ENCODE peak calls at places on chromosomes 13 and 19, in nine cellular contexts. B is NCI-H510A treated with DMSO at 0.1 percent for 48 hours, L is A172, N is NCI-H1930, X is RWPE1, P is hypothalamus, H is ovary, E is testis, V is skeletal muscle cell. R is an unnamed sample.
A peak's percentile ranks its signal among the peaks of the same experiment; 100 is the strongest.

GRCh38 chr13:84497613-84498012 is 615.3 kb upstream of the SLITRK1 start:
- DNase-seq in X (no peak), E (no peak), V (no peak), L (no peak), H (no peak), N (no peak), P (no peak), B (no peak), R (no peak)

GRCh38 chr13:112144616-112145220 is 77.8 kb downstream of the SOX1 start:
- DNase-seq in E (no peak), B (no peak), N (no peak), X (no peak), P (no peak), V (no peak), L (peak; percentile 41), H (no peak), R (no peak)

GRCh38 chr19:16091546-16092475 is 15.5 kb downstream of the TPM4 start:
- DNase-seq in N (no peak), V (no peak), E (no peak), P (no peak), L (no peak), X (no peak), B (no peak), H (no peak), R (no peak)

GRCh38 chr19:1245884-1246816 is 2.2 kb upstream of the MIDN start:
- DNase-seq in H (peak; percentile 90), P (no peak), X (no peak), N (no peak), B (no peak), V (no peak), E (peak; percentile 88), L (no peak), R (no peak)

GRCh38 chr19:45901432-45901903 is 945 bp downstream of the MYPOP start:
- DNase-seq in N (no peak), E (no peak), H (peak; percentile 68), V (no peak), P (no peak), L (no peak), B (no peak), X (no peak), R (no peak)

GRCh38 chr19:46076951-46077814 is 36.4 kb upstream of the IGFL4 start:
- DNase-seq in X (peak; percentile 92), L (peak; percentile 58), N (peak; percentile 82), E (peak; percentile 78), H (no peak), P (peak; percentile 61), V (peak; percentile 24), B (peak; percentile 94), R (peak; percentile 98)

GRCh38 chr13:67353891-67354459 is 123.8 kb upstream of the PCDH9 start:
- DNase-seq in B (no peak), V (peak; percentile 52), L (no peak), P (no peak), H (no peak), E (no peak), X (no peak), N (no peak), R (no peak)

GRCh38 chr13:99971576-99972189 is at the start of gene ZIC5:
- DNase-seq in B (peak; percentile 60), X (no peak), N (no peak), L (no peak), P (no peak), H (no peak), E (no peak), V (no peak), R (no peak)

GRCh38 chr13:43874512-43875092 is 4.9 kb downstream of the CCDC122 start:
- DNase-seq in X (no peak), V (no peak), L (peak; percentile 17), E (no peak), B (no peak), H (no peak), N (peak; percentile 7), P (no peak), R (peak; percentile 42)

GRCh38 chr13:31947506-31947905 is 84.1 kb upstream of the FRY start:
- DNase-seq in L (no peak), V (no peak), N (no peak), X (no peak), E (no peak), B (no peak), P (no peak), H (no peak), R (no peak)

GRCh38 chr19:55146078-55146647 is 2.8 kb downstream of the TNNT1 start:
- DNase-seq in V (no peak), X (peak; percentile 73), H (no peak), N (peak; percentile 77), E (no peak), L (peak; percentile 88), P (no peak), B (peak; percentile 50), R (peak; percentile 82)

GRCh38 chr19:21328402-21328801 is 808 bp downstream of the ZNF708 start:
- DNase-seq in B (no peak), E (peak; percentile 23), L (no peak), H (no peak), N (no peak), X (peak; percentile 4), P (no peak), V (no peak), R (no peak)

GRCh38 chr13:102965802-102966201 is 100.4 kb downstream of the SLC10A2 start:
- DNase-seq in X (no peak), B (no peak), N (no peak), P (no peak), E (no peak), V (no peak), L (no peak), H (no peak), R (no peak)

GRCh38 chr13:107866007-107866665 is 349.2 kb downstream of the LIG4 start:
- DNase-seq in B (peak; percentile 57), E (peak; percentile 48), V (no peak), P (peak; percentile 30), X (no peak), N (peak; percentile 62), H (no peak), L (no peak), R (no peak)

GRCh38 chr19:18562086-18562485 is 4.4 kb downstream of the KXD1 start:
- DNase-seq in P (no peak), V (peak; percentile 47), E (no peak), H (no peak), L (no peak), N (no peak), B (no peak), X (no peak), R (no peak)

GRCh38 chr13:43240278-43240677 is 216.9 kb downstream of the DNAJC15 start:
- DNase-seq in L (no peak), B (no peak), N (no peak), H (no peak), P (no peak), E (no peak), X (no peak), V (no peak), R (no peak)

GRCh38 chr19:9622531-9622930 is 1.5 kb upstream of the ZNF561 start:
- DNase-seq in V (no peak), E (no peak), N (no peak), X (peak; percentile 15), H (no peak), P (no peak), B (no peak), L (no peak), R (no peak)

GRCh38 chr13:111410232-111411021 is 90.0 kb downstream of the TEX29 start:
- DNase-seq in E (no peak), V (no peak), P (no peak), X (no peak), H (no peak), N (no peak), B (no peak), L (no peak), R (no peak)

GRCh38 chr13:47306991-47307390 is 410.1 kb upstream of the HTR2A start:
- DNase-seq in E (no peak), V (no peak), H (no peak), N (no peak), L (no peak), B (no peak), X (no peak), P (no peak), R (no peak)

GRCh38 chr13:91381371-91381770 is 17.1 kb upstream of the GPC5 start:
- DNase-seq in P (no peak), X (no peak), E (peak; percentile 43), V (peak; percentile 8), L (no peak), N (no peak), H (no peak), B (no peak), R (peak; percentile 32)

GRCh38 chr13:76663941-76664340 is 222.3 kb downstream of the KCTD12 start:
- DNase-seq in E (no peak), X (no peak), B (no peak), N (no peak), P (no peak), H (no peak), L (no peak), V (no peak), R (no peak)

GRCh38 chr13:25493930-25494707 is 122.3 kb downstream of the ATP8A2 start:
- DNase-seq in P (no peak), N (no peak), B (no peak), V (no peak), L (no peak), E (no peak), X (no peak), H (no peak), R (no peak)

GRCh38 chr13:50989476-50989875 is 79.9 kb downstream of the RNASEH2B start:
- DNase-seq in V (no peak), L (no peak), P (no peak), E (peak; percentile 69), X (no peak), B (peak; percentile 30), N (peak; percentile 52), H (peak; percentile 46), R (no peak)

GRCh38 chr13:71355010-71355409 is 512.0 kb downstream of the DACH1 start:
- DNase-seq in B (no peak), V (no peak), L (no peak), N (no peak), P (no peak), X (no peak), E (no peak), H (no peak), R (no peak)

GRCh38 chr13:81018936-81019335 is 678.0 kb upstream of the SPRY2 start:
- DNase-seq in L (no peak), E (no peak), H (no peak), N (no peak), X (no peak), V (no peak), P (no peak), B (no peak), R (no peak)

GRCh38 chr13:53198017-53198416 is 169.4 kb downstream of the OLFM4 start:
- DNase-seq in X (no peak), P (no peak), L (no peak), B (peak; percentile 4), H (no peak), N (peak; percentile 12), V (no peak), E (no peak), R (peak; percentile 21)

GRCh38 chr19:54470276-54470887 is 2.7 kb downstream of the CDC42EP5 start:
- DNase-seq in X (no peak), V (no peak), N (no peak), P (no peak), E (no peak), H (no peak), L (no peak), B (no peak), R (no peak)

GRCh38 chr13:91347996-91348905 is 764 bp downstream of the MIR17HG start:
- DNase-seq in H (peak; percentile 42), B (no peak), E (peak; percentile 51), P (no peak), L (no peak), X (peak; percentile 15), N (no peak), V (no peak), R (peak; percentile 31)